ENCODE peak calls at places on chromosomes 16 and 17, in five cellular contexts. D, J, L, G and B are unnamed samples.

GRCh38 chr16:85750827-85751641 is at the start of gene C16orf74:
- DNase-seq in G (no peak), D (peak; percentile 69), L (peak; percentile 74), J (no peak), B (no peak)

GRCh38 chr16:13919330-13919682 is 648 bp upstream of the ERCC4 start:
- DNase-seq in D (peak; percentile 47), L (peak; percentile 40), G (no peak), J (peak; percentile 70), B (no peak)

GRCh38 chr17:373616-374225 is 21.1 kb upstream of the RPH3AL start:
- DNase-seq in L (no peak), D (peak; percentile 44), J (no peak), G (no peak), B (no peak)

GRCh38 chr16:54817432-54817831 is 113.2 kb upstream of the IRX5 start:
- DNase-seq in D (peak; percentile 40), L (peak; percentile 5), G (no peak), J (peak; percentile 6), B (no peak)

GRCh38 chr17:46889992-46890564 is 32.9 kb upstream of the GOSR2 start:
- DNase-seq in J (no peak), L (no peak), G (no peak), D (no peak), B (no peak)

GRCh38 chr17:76166168-76166567 is 25.1 kb upstream of the FOXJ1 start:
- DNase-seq in L (no peak), G (no peak), D (no peak), J (no peak), B (no peak)

GRCh38 chr16:71565812-71566700 is 10.8 kb downstream of the TAT start:
- DNase-seq in D (no peak), J (no peak), L (no peak), G (no peak), B (no peak)

GRCh38 chr16:88622866-88623265 is 15.5 kb upstream of the IL17C start:
- DNase-seq in L (no peak), J (no peak), G (no peak), D (no peak), B (no peak)

GRCh38 chr16:13118091-13118490 is 216.7 kb downstream of the SHISA9 start:
- DNase-seq in L (no peak), D (no peak), G (no peak), J (no peak), B (no peak)

GRCh38 chr16:47927330-47927729 is 228.5 kb downstream of the ABCC12 start:
- DNase-seq in J (no peak), L (no peak), D (no peak), G (no peak), B (no peak)

GRCh38 chr17:71615820-71616219 is 505.0 kb upstream of the SOX9 start:
- DNase-seq in L (no peak), G (no peak), J (no peak), D (no peak), B (no peak)

DNA sequence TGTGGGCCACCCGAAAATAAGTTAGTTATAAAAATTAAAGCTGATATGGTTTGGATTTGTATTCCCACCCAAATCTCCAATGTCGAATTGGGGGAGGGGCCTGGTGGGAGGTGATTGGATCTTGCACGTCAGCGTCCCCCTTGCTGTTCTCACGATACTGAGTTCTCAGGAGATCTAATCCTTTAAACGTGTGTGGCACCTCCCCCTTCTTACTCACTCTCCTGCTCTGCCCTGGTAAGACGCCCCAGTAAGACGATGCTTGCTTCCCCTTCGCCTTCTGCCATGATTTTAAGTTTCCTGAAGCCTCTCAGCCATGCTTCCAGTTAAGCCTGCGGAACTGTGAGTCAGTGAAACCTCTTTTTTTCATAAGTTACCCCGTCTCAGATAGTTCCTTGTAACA is 35.4 kb downstream of the SYCE1L start:
- DNase-seq in G (no peak), L (no peak), J (no peak), D (peak; percentile 69), B (no peak)
- TF ChIP-seq REST in G (no peak), L (no peak), J (no peak), D (no peak), B (no peak)

GRCh38 chr17:42361781-42362186 is 26.5 kb downstream of the STAT3 start:
- DNase-seq in J (peak; percentile 34), G (no peak), D (no peak), L (no peak), B (no peak)

GRCh38 chr17:42365136-42365535 is 23.1 kb downstream of the STAT3 start:
- DNase-seq in G (no peak), L (no peak), J (no peak), D (no peak), B (no peak)

GRCh38 chr17:42362245-42362961 is 25.8 kb downstream of the STAT3 start:
- DNase-seq in D (no peak), G (no peak), L (no peak), J (no peak), B (no peak)

GRCh38 chr17:42363231-42363630 is 25.0 kb downstream of the STAT3 start:
- DNase-seq in J (no peak), D (no peak), L (no peak), G (no peak), B (no peak)

GRCh38 chr17:42363767-42364585 is 24.3 kb downstream of the STAT3 start:
- DNase-seq in L (no peak), J (no peak), G (no peak), D (no peak), B (no peak)
- TF ChIP-seq REST in L (no peak), J (no peak), G (no peak), D (no peak), B (no peak)

GRCh38 chr17:77320501-77321256 is 179.9 kb downstream of the SEC14L1 start:
- DNase-seq in G (no peak), L (no peak), D (no peak), J (no peak), B (peak; percentile 73)
- TF ChIP-seq REST in G (no peak), L (peak; percentile 13), D (no peak), J (no peak), B (peak; percentile 38)

GRCh38 chr17:39015546-39015935 is 48.3 kb upstream of the FBXO47 start:
- DNase-seq in D (no peak), G (no peak), L (no peak), J (no peak), B (no peak)
- TF ChIP-seq REST in D (no peak), G (no peak), L (no peak), J (no peak), B (no peak)

GRCh38 chr17:68298601-68299000 is 7.3 kb downstream of the ARSG start:
- DNase-seq in D (no peak), L (no peak), J (no peak), G (no peak), B (peak; percentile 10)
- TF ChIP-seq REST in D (no peak), L (no peak), J (no peak), G (no peak), B (no peak)

GRCh38 chr17:17093764-17094163 is 51.5 kb downstream of the MPRIP start:
- DNase-seq in G (no peak), D (no peak), J (no peak), L (no peak), B (no peak)

GRCh38 chr17:17091276-17091675 is 49.0 kb downstream of the MPRIP start:
- DNase-seq in J (no peak), D (no peak), L (no peak), G (no peak), B (no peak)

GRCh38 chr17:17090642-17091103 is 48.4 kb downstream of the MPRIP start:
- DNase-seq in G (no peak), J (no peak), D (no peak), L (no peak), B (no peak)

GRCh38 chr17:17089796-17090641 is 47.8 kb downstream of the MPRIP start:
- DNase-seq in L (no peak), J (no peak), D (no peak), G (no peak), B (no peak)

GRCh38 chr17:17091856-17092756 is 49.8 kb downstream of the MPRIP start:
- DNase-seq in J (no peak), D (no peak), L (no peak), G (no peak), B (no peak)
- TF ChIP-seq REST in J (no peak), D (no peak), L (no peak), G (no peak), B (no peak)

DNA sequence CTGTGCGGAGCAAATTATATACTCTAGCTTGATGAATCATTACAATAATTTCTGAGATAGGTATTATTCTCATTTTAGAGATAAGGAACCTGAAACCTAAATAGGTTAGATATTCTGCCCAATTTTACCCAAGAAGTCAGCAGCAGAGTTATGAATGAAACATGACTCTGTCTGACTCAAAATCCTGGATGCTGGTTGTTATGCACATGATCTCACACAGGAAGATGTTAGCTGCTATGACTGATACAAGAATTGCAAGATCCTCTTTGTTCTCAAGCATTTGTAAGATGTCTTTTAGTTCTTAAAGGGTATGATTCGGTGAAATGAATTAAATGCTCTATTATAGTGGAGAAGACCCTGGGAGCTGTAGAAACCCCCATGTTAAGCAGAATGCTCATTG is 447.8 kb downstream of the KIF2B start:
- DNase-seq in J (no peak), G (no peak), D (no peak), L (no peak), B (no peak)
- TF ChIP-seq REST in J (no peak), G (no peak), D (no peak), L (no peak), B (no peak)